ENCODE peak calls at places on chromosomes 5 and 9, in six cellular contexts. P, V, N, F, J and L are unnamed samples.

GRCh38 chr5:179416114-179416730 is 71.0 kb upstream of the ADAMTS2 start:
- DNase-seq in P (peak), J (no peak), V (no peak), N (no peak), F (no peak), L (peak)

GRCh38 chr5:151408633-151409243 is 38.7 kb upstream of the SLC36A1 start:
- DNase-seq in P (no peak), J (no peak), V (no peak), N (no peak), F (no peak), L (no peak)

GRCh38 chr9:362936-363335 is 148.3 kb downstream of the DOCK8 start:
- DNase-seq in V (no peak), F (no peak), N (no peak), J (no peak), P (no peak), L (no peak)

GRCh38 chr5:150607991-150608390 is 32.5 kb upstream of the SYNPO start:
- DNase-seq in J (no peak), V (no peak), P (no peak), N (no peak), F (no peak), L (no peak)

GRCh38 chr5:54882101-54882500 is 103.3 kb downstream of the ESM1 start:
- DNase-seq in P (no peak), V (no peak), N (no peak), J (no peak), F (no peak), L (no peak)

GRCh38 chr9:35042081-35042604 is 30.3 kb downstream of the VCP start:
- DNase-seq in N (no peak), P (no peak), F (no peak), V (no peak), J (no peak), L (no peak)

GRCh38 chr5:164680216-164680615 is 1174.8 kb downstream of the MAT2B start:
- DNase-seq in F (no peak), P (no peak), N (no peak), V (no peak), J (no peak), L (no peak)

GRCh38 chr9:15357050-15357653 is 50.1 kb upstream of the TTC39B start:
- DNase-seq in V (no peak), N (peak), F (no peak), J (peak), P (no peak), L (no peak)

GRCh38 chr9:128056086-128056485 is 11.0 kb downstream of the NAIF1 start:
- DNase-seq in J (no peak), P (no peak), V (no peak), F (no peak), N (no peak), L (no peak)

GRCh38 chr9:2024888-2025781 is 10.0 kb downstream of the SMARCA2 start:
- DNase-seq in V (no peak), N (no peak), F (no peak), J (no peak), P (no peak), L (no peak)